ENCODE peak calls at places on chromosomes 11 and 22, in seven cellular contexts. N is effector CD4-positive, alpha-beta T cell; A is stimulated activated CD4-positive, alpha-beta T cell treated with anti-CD3 and anti-CD28 coated beads, Interleukin-1b, Interleukin-23, amount 100 ng/mL, for 48 hours; T is SK-MEL-5; L is T follicular helper cell; H is NCI-H1694 treated with DMSO at 0.1 percent for 48 hours; I is AG08395. C is an unnamed sample.

GRCh38 chr11:70536051-70536877 is 137.9 kb downstream of the CTTN start:
- DNase-seq in N (no peak), A (no peak), T (no peak), L (no peak), H (no peak), I (no peak), C (no peak)

GRCh38 chr22:17835256-17835655 is 61.0 kb upstream of the BID start:
- DNase-seq in N (no peak), A (no peak), T (no peak), L (no peak), H (no peak), I (no peak), C (no peak)

GRCh38 chr11:134026655-134027343 is 42.1 kb upstream of the JAM3 start:
- DNase-seq in N (no peak), A (no peak), T (no peak), L (no peak), H (no peak), I (no peak), C (no peak)

GRCh38 chr11:71183878-71184277 is 68.5 kb downstream of the SHANK2 start:
- DNase-seq in N (no peak), A (no peak), T (no peak), L (no peak), H (no peak), I (no peak), C (no peak)

GRCh38 chr22:46090051-46090591 is 60.2 kb upstream of the PPARA start:
- DNase-seq in N (no peak), A (no peak), T (no peak), L (no peak), H (no peak), I (no peak), C (no peak)

GRCh38 chr11:68016161-68016903 is 6.2 kb downstream of the ALDH3B1 start:
- DNase-seq in N (no peak), A (no peak), T (no peak), L (no peak), H (no peak), I (no peak), C (no peak)

GRCh38 chr11:96021901-96022650 is 98.2 kb upstream of the MTMR2 start:
- DNase-seq in N (no peak), A (no peak), T (no peak), L (no peak), H (no peak), I (no peak), C (no peak)

GRCh38 chr11:100682247-100682969 is 4.7 kb upstream of the ARHGAP42 start:
- DNase-seq in N (no peak), A (no peak), T (peak), L (no peak), H (no peak), I (peak), C (no peak)

GRCh38 chr22:44005524-44005923 is 18.6 kb upstream of the PARVB start:
- DNase-seq in N (no peak), A (no peak), T (no peak), L (no peak), H (no peak), I (no peak), C (no peak)

GRCh38 chr11:119361056-119361787 is 14.7 kb upstream of the MFRP start:
- DNase-seq in N (no peak), A (peak), T (no peak), L (no peak), H (no peak), I (peak), C (no peak)

GRCh38 chr11:125441648-125442410 is 54.2 kb downstream of the FEZ1 start:
- DNase-seq in N (no peak), A (no peak), T (no peak), L (no peak), H (no peak), I (no peak), C (no peak)

GRCh38 chr22:43876866-43877509 is 14.7 kb upstream of the SULT4A1 start:
- DNase-seq in N (no peak), A (no peak), T (no peak), L (no peak), H (no peak), I (no peak), C (no peak)

GRCh38 chr11:102177974-102178631 is 67.9 kb downstream of the YAP1 start:
- DNase-seq in N (no peak), A (no peak), T (peak), L (no peak), H (no peak), I (peak), C (no peak)

GRCh38 chr11:68137833-68138232 is 16.6 kb upstream of the CHKA start:
- DNase-seq in N (no peak), A (no peak), T (no peak), L (no peak), H (no peak), I (no peak), C (no peak)

GRCh38 chr11:40514124-40514523 is 945.3 kb downstream of the LRRC4C start:
- DNase-seq in N (no peak), A (no peak), T (no peak), L (no peak), H (no peak), I (no peak), C (no peak)

GRCh38 chr11:32071811-32072210 is 19.1 kb upstream of the RCN1 start:
- DNase-seq in N (no peak), A (no peak), T (peak), L (no peak), H (no peak), I (peak), C (no peak)

GRCh38 chr22:17198188-17199130 is 20.8 kb downstream of the ADA2 start:
- DNase-seq in N (no peak), A (no peak), T (no peak), L (no peak), H (no peak), I (no peak), C (no peak)

GRCh38 chr11:11081273-11081672 is 223.4 kb upstream of the ZBED5 start:
- DNase-seq in N (no peak), A (no peak), T (no peak), L (no peak), H (no peak), I (no peak), C (no peak)

GRCh38 chr11:58591659-58592058 is 12.8 kb downstream of the ZFP91 start:
- DNase-seq in N (no peak), A (no peak), T (no peak), L (no peak), H (no peak), I (no peak), C (no peak)

GRCh38 chr22:27895600-27895999 is 23.5 kb downstream of the PITPNB start:
- DNase-seq in N (no peak), A (no peak), T (no peak), L (no peak), H (no peak), I (no peak), C (no peak)

GRCh38 chr11:44623716-44624491 is 58.4 kb downstream of the CD82 start:
- DNase-seq in N (no peak), A (no peak), T (no peak), L (no peak), H (no peak), I (no peak), C (no peak)

GRCh38 chr22:24284747-24285203 is 14.1 kb downstream of the SPECC1L start:
- DNase-seq in N (no peak), A (no peak), T (no peak), L (no peak), H (no peak), I (peak), C (no peak)

GRCh38 chr11:82862379-82862778 is 37.9 kb downstream of the PRCP start:
- DNase-seq in N (no peak), A (no peak), T (no peak), L (no peak), H (no peak), I (no peak), C (no peak)

GRCh38 chr11:2800655-2801531 is 84.7 kb downstream of the CDKN1C start:
- DNase-seq in N (peak), A (no peak), T (no peak), L (no peak), H (no peak), I (no peak), C (no peak)

GRCh38 chr11:104199041-104199440 is 35.1 kb upstream of the PDGFD start:
- DNase-seq in N (no peak), A (no peak), T (no peak), L (no peak), H (peak), I (no peak), C (no peak)

GRCh38 chr11:1287928-1288327 is 21.5 kb downstream of the TOLLIP start:
- DNase-seq in N (no peak), A (no peak), T (no peak), L (no peak), H (no peak), I (no peak), C (no peak)

GRCh38 chr11:93700830-93701229 is 39.3 kb downstream of the CEP295 start:
- DNase-seq in N (no peak), A (no peak), T (no peak), L (no peak), H (no peak), I (no peak), C (no peak)

GRCh38 chr22:32204856-32205722 is at the start of gene RFPL2:
- DNase-seq in N (no peak), A (peak), T (peak), L (no peak), H (peak), I (peak), C (no peak)

GRCh38 chr22:45534339-45535192 is 31.9 kb downstream of the FBLN1 start:
- DNase-seq in N (no peak), A (no peak), T (no peak), L (no peak), H (peak), I (no peak), C (no peak)

GRCh38 chr11:71428861-71429435 is 19.2 kb downstream of the DHCR7 start:
- DNase-seq in N (no peak), A (no peak), T (no peak), L (no peak), H (no peak), I (no peak), C (no peak)